ENCODE peak calls at places on chromosomes 6 and 20, in eight cellular contexts. Z is NB4, O is stomach, B is tibial nerve, M is K562, K is endothelial cell of umbilical vein, P is H1, Y is A549. J is an unnamed sample.

GRCh38 chr6:7974932-7975763 is 64.6 kb upstream of the TXNDC5 start:
- DNase-seq in Z (peak; percentile 76), O (peak; percentile 73), B (peak; percentile 40), M (peak; percentile 94), K (peak; percentile 100), P (no peak), Y (peak; percentile 65), J (peak; percentile 92)

GRCh38 chr20:44071526-44072111 is 115.4 kb downstream of the JPH2 start:
- DNase-seq in Z (no peak), O (peak; percentile 16), B (no peak), M (no peak), K (no peak), P (peak; percentile 42), Y (no peak), J (no peak)

GRCh38 chr6:52389264-52389625 is 27.3 kb downstream of the PAQR8 start:
- DNase-seq in Z (peak; percentile 18), O (no peak), B (no peak), M (peak; percentile 79), K (no peak), P (no peak), Y (no peak), J (no peak)

GRCh38 chr6:87277123-87277522 is 45.3 kb upstream of the SMIM8 start:
- DNase-seq in Z (peak; percentile 57), O (no peak), B (no peak), M (peak; percentile 55), K (peak; percentile 23), P (no peak), Y (no peak), J (peak; percentile 55)

GRCh38 chr20:46928580-46929132 is 34.0 kb downstream of the EYA2 start:
- DNase-seq in Z (no peak), O (no peak), B (peak; percentile 60), M (no peak), K (no peak), P (no peak), Y (no peak), J (no peak)

GRCh38 chr20:49466114-49466912 is 16.2 kb downstream of the KCNB1 start:
- DNase-seq in Z (no peak), O (no peak), B (no peak), M (no peak), K (no peak), P (no peak), Y (no peak), J (no peak)

GRCh38 chr6:91276315-91276714 is 689.4 kb upstream of the MAP3K7 start:
- DNase-seq in Z (peak; percentile 37), O (no peak), B (no peak), M (peak; percentile 1), K (no peak), P (no peak), Y (no peak), J (no peak)

GRCh38 chr6:167713088-167713475 is 113.6 kb upstream of the AFDN start:
- DNase-seq in Z (no peak), O (no peak), B (no peak), M (no peak), K (no peak), P (no peak), Y (no peak), J (no peak)

GRCh38 chr6:53724501-53724900 is 58.9 kb upstream of the KLHL31 start:
- DNase-seq in Z (no peak), O (no peak), B (no peak), M (no peak), K (no peak), P (no peak), Y (no peak), J (no peak)

GRCh38 chr6:15952231-15953151 is 176.4 kb upstream of the MYLIP start:
- DNase-seq in Z (peak; percentile 17), O (no peak), B (no peak), M (no peak), K (peak; percentile 12), P (no peak), Y (no peak), J (no peak)

GRCh38 chr6:95244749-95245148 is 332.6 kb upstream of the MANEA start:
- DNase-seq in Z (no peak), O (no peak), B (no peak), M (no peak), K (no peak), P (no peak), Y (no peak), J (no peak)

GRCh38 chr6:79647756-79648155 is 16.6 kb downstream of the SH3BGRL2 start:
- DNase-seq in Z (no peak), O (no peak), B (no peak), M (no peak), K (peak; percentile 61), P (no peak), Y (no peak), J (no peak)

GRCh38 chr20:6501061-6501460 is 266.4 kb upstream of the BMP2 start:
- DNase-seq in Z (peak; percentile 25), O (no peak), B (no peak), M (no peak), K (peak; percentile 81), P (no peak), Y (no peak), J (no peak)

GRCh38 chr20:38825901-38826625 is 20.6 kb downstream of the PPP1R16B start:
- DNase-seq in Z (peak; percentile 43), O (no peak), B (no peak), M (peak; percentile 79), K (peak; percentile 86), P (no peak), Y (peak; percentile 12), J (no peak)

GRCh38 chr6:131163886-131164285 is 28.6 kb downstream of the AKAP7 start:
- DNase-seq in Z (no peak), O (no peak), B (no peak), M (no peak), K (no peak), P (no peak), Y (no peak), J (no peak)

GRCh38 chr20:5691918-5692618 is 58.1 kb upstream of the SHLD1 start:
- DNase-seq in Z (no peak), O (no peak), B (no peak), M (no peak), K (no peak), P (no peak), Y (no peak), J (no peak)

GRCh38 chr6:165573671-165574070 is 89.4 kb downstream of the PDE10A start:
- DNase-seq in Z (no peak), O (peak; percentile 60), B (no peak), M (no peak), K (peak; percentile 97), P (no peak), Y (peak; percentile 34), J (no peak)

GRCh38 chr6:6712258-6712978 is 123.9 kb downstream of the LY86 start:
- DNase-seq in Z (peak; percentile 97), O (peak; percentile 72), B (peak; percentile 18), M (peak; percentile 92), K (no peak), P (no peak), Y (peak; percentile 60), J (peak; percentile 77)

GRCh38 chr20:60203451-60203850 is 245.2 kb downstream of the CDH26 start:
- DNase-seq in Z (no peak), O (no peak), B (no peak), M (no peak), K (no peak), P (no peak), Y (no peak), J (no peak)

GRCh38 chr20:24779166-24779565 is 169.9 kb upstream of the CST7 start:
- DNase-seq in Z (no peak), O (no peak), B (no peak), M (no peak), K (no peak), P (no peak), Y (no peak), J (no peak)

GRCh38 chr20:5638023-5638422 is 112.2 kb upstream of the SHLD1 start:
- DNase-seq in Z (no peak), O (no peak), B (no peak), M (no peak), K (no peak), P (no peak), Y (no peak), J (no peak)

GRCh38 chr6:106973018-106973840 is 1.3 kb downstream of the CD24 start:
- DNase-seq in Z (no peak), O (peak; percentile 52), B (no peak), M (no peak), K (no peak), P (no peak), Y (peak; percentile 33), J (no peak)

GRCh38 chr20:62794007-62794724 is 2.1 kb upstream of the MRGBP start:
- DNase-seq in Z (peak; percentile 99), O (peak; percentile 95), B (peak; percentile 94), M (peak; percentile 96), K (peak; percentile 96), P (peak; percentile 98), Y (peak; percentile 93), J (peak; percentile 99)
- TF ChIP-seq POLR2A in Z (peak; percentile 95), O (peak; percentile 42), B (peak; percentile 87), M (peak; percentile 93), K (peak; percentile 89), P (no peak), Y (peak; percentile 67), J (peak; percentile 81)

GRCh38 chr20:63290136-63290676 is 2.8 kb upstream of the COL20A1 start:
- DNase-seq in Z (no peak), O (no peak), B (no peak), M (no peak), K (no peak), P (no peak), Y (no peak), J (no peak)
- TF ChIP-seq POLR2A in Z (no peak), O (no peak), B (no peak), M (no peak), K (no peak), P (peak; percentile 31), Y (no peak), J (no peak)

GRCh38 chr20:37095609-37096414 is at the start of gene RBL1:
- DNase-seq in Z (peak; percentile 96), O (peak; percentile 80), B (peak; percentile 57), M (peak; percentile 96), K (peak; percentile 86), P (peak; percentile 95), Y (peak; percentile 87), J (peak; percentile 95)
- TF ChIP-seq POLR2A in Z (peak; percentile 87), O (no peak), B (no peak), M (peak; percentile 91), K (peak; percentile 58), P (peak; percentile 97), Y (peak; percentile 38), J (peak; percentile 80)

GRCh38 chr6:144093658-144094057 is 1.7 kb downstream of the SF3B5 start:
- DNase-seq in Z (no peak), O (no peak), B (no peak), M (peak; percentile 34), K (no peak), P (no peak), Y (no peak), J (no peak)

GRCh38 chr6:144098993-144099392 is 3.6 kb upstream of the SF3B5 start:
- DNase-seq in Z (no peak), O (no peak), B (no peak), M (no peak), K (no peak), P (no peak), Y (no peak), J (no peak)

GRCh38 chr6:144094731-144095133 is 641 bp downstream of the SF3B5 start:
- DNase-seq in Z (peak; percentile 30), O (no peak), B (no peak), M (no peak), K (no peak), P (no peak), Y (no peak), J (no peak)

GRCh38 chr6:144093236-144093635 is 2.1 kb downstream of the SF3B5 start:
- DNase-seq in Z (no peak), O (no peak), B (no peak), M (peak; percentile 23), K (no peak), P (no peak), Y (no peak), J (no peak)

GRCh38 chr6:144095134-144096002 is at the start of gene SF3B5:
- DNase-seq in Z (peak; percentile 100), O (peak; percentile 99), B (peak; percentile 97), M (peak; percentile 100), K (peak; percentile 100), P (peak; percentile 96), Y (peak; percentile 81), J (peak; percentile 100)
- TF ChIP-seq POLR2A in Z (peak; percentile 94), O (no peak), B (no peak), M (peak; percentile 99), K (peak; percentile 92), P (peak; percentile 98), Y (peak; percentile 88), J (peak; percentile 99)